ENCODE peak calls at places on chromosomes 11 and 22, in five cellular contexts. G, M, J, T and E are unnamed samples.

GRCh38 chr11:2507212-2507901 is 62.5 kb downstream of the KCNQ1 start:
- DNase-seq in G (no peak), M (no peak), J (no peak), T (no peak), E (no peak)

GRCh38 chr11:121105063-121105480 is 4.0 kb downstream of the TECTA start:
- DNase-seq in G (no peak), M (no peak), J (peak), T (peak), E (no peak)

GRCh38 chr22:35629406-35630234 is 12.5 kb upstream of the MB start:
- DNase-seq in G (peak), M (peak), J (peak), T (peak), E (peak)

GRCh38 chr22:36728505-36728904 is 25.0 kb upstream of the CACNG2 start:
- DNase-seq in G (no peak), M (no peak), J (no peak), T (no peak), E (no peak)

GRCh38 chr22:19178065-19178658 is 374 bp downstream of the SLC25A1 start:
- DNase-seq in G (no peak), M (peak), J (no peak), T (peak), E (no peak)

GRCh38 chr11:7657306-7658025 is 15.8 kb downstream of the CYB5R2 start:
- DNase-seq in G (no peak), M (no peak), J (peak), T (peak), E (no peak)

GRCh38 chr11:77294040-77294439 is 7.4 kb downstream of the GDPD4 start:
- DNase-seq in G (no peak), M (no peak), J (no peak), T (no peak), E (no peak)

GRCh38 chr22:29202231-29203192 is 3.2 kb upstream of the EMID1 start:
- DNase-seq in G (no peak), M (peak), J (peak), T (peak), E (no peak)

GRCh38 chr11:38315151-38315550 is 1717.1 kb upstream of the RAG2 start:
- DNase-seq in G (no peak), M (no peak), J (no peak), T (no peak), E (no peak)

GRCh38 chr11:116558504-116559252 is 214.1 kb downstream of the BUD13 start:
- DNase-seq in G (no peak), M (no peak), J (no peak), T (no peak), E (no peak)

GRCh38 chr11:77471520-77472234 is 2.2 kb downstream of the PAK1 start:
- DNase-seq in G (no peak), M (peak), J (no peak), T (peak), E (no peak)

GRCh38 chr22:21632237-21632895 is at the start of gene CCDC116:
- DNase-seq in G (no peak), M (peak), J (no peak), T (no peak), E (no peak)

GRCh38 chr22:30944986-30945385 is 23.6 kb downstream of the MORC2 start:
- DNase-seq in G (no peak), M (no peak), J (no peak), T (no peak), E (no peak)

GRCh38 chr11:44484211-44484610 is 81.3 kb upstream of the CD82 start:
- DNase-seq in G (no peak), M (no peak), J (no peak), T (no peak), E (no peak)

GRCh38 chr22:29331658-29332300 is 16.3 kb upstream of the RASL10A start:
- DNase-seq in G (no peak), M (no peak), J (no peak), T (no peak), E (no peak)

GRCh38 chr11:85947431-85948272 is 92.5 kb downstream of the CCDC83 start:
- DNase-seq in G (peak), M (no peak), J (no peak), T (no peak), E (peak)

GRCh38 chr11:66410191-66410590 is 10.6 kb upstream of the NPAS4 start:
- DNase-seq in G (no peak), M (no peak), J (no peak), T (no peak), E (no peak)

GRCh38 chr11:68659158-68659921 is 25.0 kb upstream of the GAL start:
- DNase-seq in G (peak), M (no peak), J (peak), T (no peak), E (peak)

GRCh38 chr11:117395476-117395875 is 67.8 kb downstream of the CEP164 start:
- DNase-seq in G (no peak), M (no peak), J (no peak), T (no peak), E (no peak)

GRCh38 chr11:1396375-1396841 is 6.7 kb downstream of the BRSK2 start:
- DNase-seq in G (no peak), M (no peak), J (no peak), T (no peak), E (no peak)

GRCh38 chr22:41523464-41524221 is 20.6 kb downstream of the POLR3H start:
- DNase-seq in G (no peak), M (no peak), J (peak), T (no peak), E (no peak)

GRCh38 chr22:50526849-50527801 is 1.7 kb upstream of the SCO2 start:
- DNase-seq in G (no peak), M (peak), J (no peak), T (peak), E (no peak)

GRCh38 chr11:57160665-57161064 is 21.1 kb upstream of the LRRC55 start:
- DNase-seq in G (no peak), M (no peak), J (no peak), T (no peak), E (no peak)

GRCh38 chr11:57162179-57162898 is 19.4 kb upstream of the LRRC55 start:
- DNase-seq in G (no peak), M (no peak), J (no peak), T (no peak), E (no peak)

GRCh38 chr11:57163160-57163868 is 18.4 kb upstream of the LRRC55 start:
- DNase-seq in G (no peak), M (no peak), J (no peak), T (no peak), E (no peak)

GRCh38 chr11:57158582-57158981 is 23.2 kb upstream of the LRRC55 start:
- DNase-seq in G (no peak), M (no peak), J (no peak), T (no peak), E (no peak)

GRCh38 chr11:57161351-57161750 is 20.4 kb upstream of the LRRC55 start:
- DNase-seq in G (no peak), M (no peak), J (no peak), T (no peak), E (no peak)
- H3K4me3 ChIP-seq in G (no peak), M (no peak), J (no peak), T (no peak), E (no peak)

GRCh38 chr22:38223289-38223960 is 21.6 kb downstream of the MAFF start:
- DNase-seq in G (no peak), M (no peak), J (no peak), T (no peak), E (no peak)
- TF ChIP-seq CTCF in G (peak), M (no peak), J (no peak), T (no peak), E (no peak)

GRCh38 chr11:64337538-64338249 is 2.3 kb upstream of the CCDC88B start:
- DNase-seq in G (no peak), M (no peak), J (no peak), T (no peak), E (no peak)

GRCh38 chr11:64340671-64341335 is 799 bp downstream of the CCDC88B start:
- DNase-seq in G (no peak), M (peak), J (peak), T (peak), E (no peak)

GRCh38 chr11:64339319-64339718 is 685 bp upstream of the CCDC88B start:
- DNase-seq in G (no peak), M (no peak), J (no peak), T (no peak), E (no peak)

GRCh38 chr11:64341429-64341828 is 1.4 kb downstream of the CCDC88B start:
- DNase-seq in G (no peak), M (no peak), J (no peak), T (no peak), E (no peak)

DNA sequence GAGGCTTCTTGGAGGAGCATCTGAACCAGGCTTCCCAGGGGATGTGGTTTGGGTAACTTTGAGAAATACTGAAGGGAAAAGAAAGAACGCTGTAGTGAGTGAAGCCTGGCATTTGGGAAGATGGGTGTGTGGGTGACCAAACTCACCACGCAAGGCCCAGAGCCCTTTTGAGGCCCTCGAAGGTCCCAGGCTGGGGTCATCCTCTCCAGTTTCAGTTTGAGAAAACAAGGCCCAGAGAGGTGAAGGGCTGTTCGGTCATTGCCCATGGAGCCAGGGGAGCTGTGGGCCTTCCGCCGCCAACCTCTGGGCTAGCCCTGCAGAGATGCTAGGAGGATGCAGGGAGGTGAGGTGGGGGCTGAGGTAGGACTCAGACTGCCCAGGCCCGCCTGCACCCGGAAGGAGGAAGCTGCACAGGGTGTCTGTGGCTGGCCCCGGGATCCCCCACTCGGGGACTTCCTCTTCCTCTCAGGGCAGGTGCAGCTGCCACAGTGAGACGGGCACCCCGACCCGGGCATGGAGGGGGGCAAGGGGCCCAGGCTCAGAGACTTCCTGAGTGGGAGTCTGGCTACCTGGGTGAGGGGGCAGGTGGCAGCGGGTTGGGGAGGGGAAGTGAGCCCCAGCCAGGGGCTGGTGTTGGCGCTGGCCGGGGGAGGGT is at the start of gene CCDC88B:
- DNase-seq in G (no peak), M (peak), J (peak), T (peak), E (no peak)
- H3K4me3 ChIP-seq in G (no peak), M (peak), J (no peak), T (peak), E (no peak)

GRCh38 chr22:43539572-43540533 is 128.0 kb downstream of the MPPED1 start:
- DNase-seq in G (no peak), M (no peak), J (no peak), T (no peak), E (no peak)

GRCh38 chr22:43534916-43535315 is 123.1 kb downstream of the MPPED1 start:
- DNase-seq in G (no peak), M (no peak), J (no peak), T (no peak), E (no peak)

GRCh38 chr22:43535741-43536140 is 123.9 kb downstream of the MPPED1 start:
- DNase-seq in G (no peak), M (no peak), J (no peak), T (no peak), E (no peak)

GRCh38 chr22:43535336-43535735 is 123.5 kb downstream of the MPPED1 start:
- DNase-seq in G (no peak), M (no peak), J (no peak), T (no peak), E (no peak)

GRCh38 chr22:43537019-43537585 is 125.3 kb downstream of the MPPED1 start:
- DNase-seq in G (no peak), M (no peak), J (no peak), T (no peak), E (no peak)
- TF ChIP-seq CTCF in G (no peak), M (no peak), J (no peak), T (no peak), E (no peak)

GRCh38 chr22:26485013-26485412 is 1.3 kb downstream of the SRRD start:
- DNase-seq in G (no peak), M (no peak), J (no peak), T (no peak), E (no peak)
- H3K4me3 ChIP-seq in G (no peak), M (no peak), J (no peak), T (no peak), E (no peak)

DNA sequence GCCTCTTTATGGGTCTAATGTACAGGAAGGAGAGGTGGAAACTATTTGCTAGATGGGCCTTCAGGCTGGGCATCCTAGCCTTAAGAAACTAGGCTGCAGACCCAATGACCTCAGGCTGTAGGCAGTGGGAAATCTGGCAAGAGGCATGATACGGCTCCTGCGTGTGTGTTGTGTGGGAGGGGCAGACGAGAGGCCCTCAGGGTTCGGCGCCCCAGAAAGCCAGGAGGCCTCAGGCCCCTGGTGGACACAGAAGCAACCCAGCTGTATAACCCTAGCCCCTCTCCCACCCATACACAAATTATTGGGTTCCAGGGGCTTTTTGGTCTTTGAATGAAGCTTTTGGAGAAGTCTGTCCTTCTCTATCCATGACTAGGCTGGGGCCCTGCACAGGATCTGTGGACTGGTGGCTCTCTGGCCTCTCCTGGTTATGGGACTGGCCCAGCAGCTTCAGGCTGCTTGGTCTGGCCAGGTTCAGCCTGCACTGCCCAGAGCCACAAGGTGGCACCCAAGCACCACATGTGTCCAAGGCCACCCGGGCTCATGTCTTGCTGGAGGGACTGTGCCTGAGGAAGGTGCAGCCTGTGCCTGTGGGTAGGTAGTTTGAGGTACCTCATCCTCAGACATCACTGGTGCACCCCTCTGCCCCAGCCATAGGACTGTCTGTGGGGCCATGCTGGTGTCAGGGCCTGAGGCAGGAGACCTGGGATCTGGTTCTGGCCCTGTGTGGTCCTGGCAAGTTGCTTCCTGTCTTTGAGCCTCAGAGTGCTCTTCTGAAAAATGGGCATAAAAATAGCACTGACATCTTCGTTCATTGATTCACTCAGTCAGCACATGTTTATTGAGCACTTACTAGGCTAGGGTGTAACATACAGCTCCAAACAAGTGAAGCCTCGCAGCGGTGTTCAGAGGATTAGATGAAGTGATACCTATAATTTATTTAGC is 87.5 kb downstream of the RRM1 start:
- DNase-seq in G (no peak), M (peak), J (peak), T (peak), E (no peak)
- TF ChIP-seq CTCF in G (peak), M (no peak), J (peak), T (peak), E (peak)